ENCODE peak calls at places on chromosome 17, in seven cellular contexts. O is epithelial cell of proximal tubule; E is stimulated activated CD4-positive, alpha-beta T cell treated with anti-CD3 and anti-CD28 coated beads, Interleukin-4, amount 100 ng/mL, for 48 hours; N is A549; P is ACHN; B is heart left ventricle; M is GM23248. K is an unnamed sample.

GRCh38 chr17:81109957-81110356 is 55.4 kb upstream of the PVALEF start:
- DNase-seq in B (no peak), P (no peak), E (no peak), M (no peak), O (no peak), N (no peak), K (no peak)

GRCh38 chr17:76304226-76305134 is 3.6 kb downstream of the QRICH2 start:
- DNase-seq in M (no peak), P (no peak), B (no peak), O (no peak), E (no peak), N (no peak), K (no peak)

GRCh38 chr17:60169921-60170817 is 20.4 kb downstream of the CA4 start:
- DNase-seq in P (no peak), O (no peak), N (no peak), M (peak), B (peak), E (no peak), K (no peak)

GRCh38 chr17:45828171-45829133 is 16.2 kb upstream of the SPPL2C start:
- DNase-seq in O (no peak), P (no peak), N (no peak), B (no peak), E (no peak), M (peak), K (no peak)

GRCh38 chr17:59287452-59287851 is 44.0 kb upstream of the YPEL2 start:
- DNase-seq in B (no peak), P (no peak), O (no peak), N (no peak), M (peak), E (no peak), K (no peak)

GRCh38 chr17:7720125-7720524 is 2.6 kb downstream of the DNAH2 start:
- DNase-seq in P (no peak), N (no peak), B (no peak), E (no peak), O (no peak), M (no peak), K (no peak)

GRCh38 chr17:71760062-71760720 is 360.6 kb upstream of the SOX9 start:
- DNase-seq in O (no peak), M (peak), B (no peak), N (no peak), E (no peak), P (peak), K (no peak)

GRCh38 chr17:81579821-81580321 is 27.7 kb upstream of the FAAP100 start:
- DNase-seq in P (no peak), O (no peak), E (no peak), B (peak), N (no peak), M (peak), K (no peak)

GRCh38 chr17:59812139-59812538 is 80.6 kb downstream of the TUBD1 start:
- DNase-seq in O (no peak), M (no peak), N (no peak), P (no peak), E (no peak), B (no peak), K (no peak)

GRCh38 chr17:74818306-74818705 is 41.4 kb downstream of the GRIN2C start:
- DNase-seq in P (no peak), O (no peak), E (no peak), N (no peak), M (no peak), B (no peak), K (no peak)

GRCh38 chr17:56593741-56594527 is 435 bp downstream of the NOG start:
- DNase-seq in N (no peak), B (peak), P (peak), M (peak), O (no peak), E (peak), K (peak)

GRCh38 chr17:75856062-75856681 is 1.0 kb upstream of the WBP2 start:
- DNase-seq in O (no peak), E (no peak), B (no peak), N (peak), M (peak), P (peak), K (no peak)

GRCh38 chr17:2707721-2708584 is 3.6 kb downstream of the CLUH start:
- DNase-seq in P (peak), B (peak), O (no peak), E (no peak), N (peak), M (peak), K (no peak)

GRCh38 chr17:49747632-49748031 is 16.3 kb downstream of the FAM117A start:
- DNase-seq in M (no peak), E (no peak), P (no peak), B (no peak), N (no peak), O (no peak), K (no peak)

GRCh38 chr17:80746262-80746935 is 201.8 kb downstream of the RPTOR start:
- DNase-seq in P (no peak), O (no peak), B (no peak), E (no peak), N (no peak), M (no peak), K (no peak)

GRCh38 chr17:50834786-50835562 is 412 bp upstream of the WFIKKN2 start:
- DNase-seq in B (no peak), E (no peak), M (peak), P (no peak), O (no peak), N (no peak), K (no peak)

GRCh38 chr17:81995463-81996231 is 18.2 kb downstream of the ASPSCR1 start:
- DNase-seq in M (no peak), O (no peak), B (no peak), N (no peak), P (no peak), E (no peak), K (no peak)

GRCh38 chr17:79224903-79225302 is 150.3 kb downstream of the ENGASE start:
- DNase-seq in M (no peak), N (no peak), O (no peak), P (no peak), B (no peak), E (no peak), K (no peak)

GRCh38 chr17:55320594-55321506 is 56.1 kb downstream of the HLF start:
- DNase-seq in O (no peak), N (no peak), M (no peak), P (no peak), B (no peak), E (no peak), K (no peak)

GRCh38 chr17:49646391-49647255 is 31.3 kb downstream of the SPOP start:
- DNase-seq in M (peak), B (no peak), N (peak), P (peak), O (peak), E (peak), K (no peak)

GRCh38 chr17:42520540-42520951 is 15.5 kb upstream of the NAGLU start:
- DNase-seq in M (peak), E (no peak), B (peak), O (no peak), P (no peak), N (no peak), K (no peak)

GRCh38 chr17:9987779-9988585 is 82.9 kb upstream of the RCVRN start:
- DNase-seq in N (peak), B (no peak), M (peak), P (peak), O (no peak), E (peak), K (no peak)

GRCh38 chr17:78831688-78832540 is 8.7 kb downstream of the USP36 start:
- DNase-seq in N (no peak), E (no peak), P (no peak), B (no peak), M (no peak), O (no peak), K (peak)

GRCh38 chr17:9647014-9647413 is 1.7 kb downstream of the USP43 start:
- DNase-seq in E (no peak), B (no peak), M (no peak), N (no peak), O (peak), P (no peak), K (no peak)

GRCh38 chr17:66711936-66712335 is 123.0 kb upstream of the CACNG5 start:
- DNase-seq in B (no peak), P (no peak), O (no peak), N (peak), M (no peak), E (no peak), K (peak)

GRCh38 chr17:50966163-50966666 is 100.1 kb upstream of the TOB1 start:
- DNase-seq in B (no peak), P (no peak), E (no peak), N (no peak), M (no peak), O (no peak), K (no peak)

GRCh38 chr17:2179615-2180295 is 123.8 kb downstream of the SMG6 start:
- DNase-seq in B (peak), P (no peak), M (peak), E (no peak), O (no peak), N (no peak), K (peak)

GRCh38 chr17:74089869-74090464 is 113.5 kb upstream of the RPL38 start:
- DNase-seq in N (peak), O (peak), E (peak), M (peak), B (no peak), P (peak), K (peak)

GRCh38 chr17:83202002-83203000 is 122.9 kb downstream of the METRNL start:
- DNase-seq in E (no peak), P (no peak), M (peak), N (no peak), B (peak), O (no peak), K (no peak)

GRCh38 chr17:67246398-67246647 is 1.3 kb upstream of the HELZ start:
- DNase-seq in M (no peak), O (no peak), P (no peak), B (no peak), E (no peak), N (no peak), K (no peak)

GRCh38 chr17:4708436-4708835 is 2.0 kb upstream of the ARRB2 start:
- DNase-seq in O (no peak), P (peak), M (no peak), E (peak), B (no peak), N (peak), K (peak)

GRCh38 chr17:65564793-65565192 is 3.3 kb upstream of the AXIN2 start:
- DNase-seq in M (no peak), P (no peak), E (no peak), O (no peak), N (no peak), B (peak), K (peak)

GRCh38 chr17:48579738-48580543 is 1.8 kb upstream of the HOXB4 start:
- DNase-seq in E (no peak), B (no peak), O (no peak), N (no peak), P (no peak), M (no peak), K (no peak)

GRCh38 chr17:65855675-65856074 is 294.2 kb upstream of the AXIN2 start:
- DNase-seq in P (no peak), E (no peak), M (no peak), N (no peak), B (no peak), O (no peak), K (no peak)

GRCh38 chr17:7029096-7029495 is 6.2 kb downstream of the BCL6B start:
- DNase-seq in M (no peak), O (no peak), P (no peak), B (no peak), N (no peak), E (no peak), K (no peak)

K was measured in COR-L47.